ENCODE peak calls at places on chromosome 13, in nine cellular contexts. O is coronary artery; J is CD8-positive, alpha-beta T cell; R is fibroblast of mammary gland; D is DND-41; Q is IMR-90; N is cardiac muscle cell; V is fibroblast of lung; Y is tibial nerve. W is an unnamed sample.

GRCh38 chr13:97329331-97329730 is 104.6 kb upstream of the RAP2A start:
- DNase-seq in O (no peak), J (no peak), R (no peak), D (no peak), Q (peak), N (no peak), V (no peak), Y (no peak), W (peak)

GRCh38 chr13:76680112-76680511 is 206.1 kb downstream of the KCTD12 start:
- DNase-seq in O (no peak), J (no peak), R (no peak), D (no peak), Q (no peak), N (no peak), V (no peak), Y (no peak), W (no peak)

GRCh38 chr13:85019121-85019520 is 780.1 kb downstream of the SLITRK6 start:
- DNase-seq in O (no peak), J (no peak), R (no peak), D (no peak), Q (no peak), N (no peak), V (no peak), Y (no peak), W (no peak)

GRCh38 chr13:91078093-91078679 is 269.3 kb upstream of the MIR17HG start:
- DNase-seq in O (no peak), J (no peak), R (no peak), D (no peak), Q (no peak), N (peak), V (peak), Y (no peak), W (no peak)

GRCh38 chr13:20142019-20142926 is 18.6 kb downstream of the GJA3 start:
- DNase-seq in O (peak), J (no peak), R (no peak), D (no peak), Q (no peak), N (no peak), V (no peak), Y (no peak), W (no peak)

GRCh38 chr13:18962168-18962734 is 219.4 kb downstream of the TUBA3C start:
- DNase-seq in O (no peak), J (no peak), R (no peak), D (no peak), Q (no peak), N (no peak), V (no peak), Y (no peak), W (no peak)

GRCh38 chr13:97385854-97386253 is 48.1 kb upstream of the RAP2A start:
- DNase-seq in O (no peak), J (no peak), R (no peak), D (no peak), Q (no peak), N (no peak), V (no peak), Y (no peak), W (peak)

GRCh38 chr13:111506621-111507020 is 186.2 kb downstream of the TEX29 start:
- DNase-seq in O (no peak), J (no peak), R (no peak), D (no peak), Q (no peak), N (no peak), V (no peak), Y (no peak), W (no peak)

GRCh38 chr13:41015920-41016319 is 3.2 kb downstream of the ELF1 start:
- DNase-seq in O (no peak), J (no peak), R (no peak), D (no peak), Q (no peak), N (no peak), V (no peak), Y (no peak), W (no peak)

GRCh38 chr13:29924482-29924884 is 74.1 kb upstream of the UBL3 start:
- DNase-seq in O (no peak), J (no peak), R (peak), D (no peak), Q (peak), N (no peak), V (peak), Y (no peak), W (peak)

GRCh38 chr13:30829145-30829544 is 76.9 kb upstream of the MEDAG start:
- DNase-seq in O (no peak), J (no peak), R (peak), D (no peak), Q (peak), N (no peak), V (no peak), Y (no peak), W (peak)

DNA sequence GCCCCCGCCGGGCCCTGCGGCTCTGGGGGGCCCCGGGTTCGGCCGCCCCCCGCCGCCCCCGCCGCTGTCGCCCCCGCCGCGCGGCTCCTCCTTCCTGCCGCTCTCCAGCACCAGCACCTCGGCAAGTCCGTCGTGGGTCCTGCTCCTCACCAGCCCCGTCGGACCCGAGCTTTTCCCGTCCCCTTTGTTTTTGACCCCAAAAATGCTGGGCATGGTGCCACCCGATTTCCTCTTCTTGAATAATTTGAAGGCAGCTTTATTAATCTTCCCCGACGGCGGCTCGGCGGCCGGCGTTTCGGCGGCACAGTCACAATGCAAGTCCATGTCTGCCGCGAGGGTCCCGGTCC is 945 bp downstream of the AMER2 start:
- DNase-seq in O (no peak), J (no peak), R (no peak), D (no peak), Q (no peak), N (no peak), V (no peak), Y (no peak), W (no peak)
- H3K4me3 ChIP-seq in O (peak), J (no peak), R (no peak), D (no peak), Q (peak), N (peak), V (peak), Y (peak), W (no peak)

GRCh38 chr13:99916366-99917103 is 55.0 kb downstream of the ZIC5 start:
- DNase-seq in O (no peak), J (no peak), R (peak), D (peak), Q (peak), N (peak), V (peak), Y (no peak), W (peak)
- TF ChIP-seq CTCF in O (peak), J (peak), R (peak), D (peak), Q (peak), N (peak), V (peak), Y (peak), W (peak)

DNA sequence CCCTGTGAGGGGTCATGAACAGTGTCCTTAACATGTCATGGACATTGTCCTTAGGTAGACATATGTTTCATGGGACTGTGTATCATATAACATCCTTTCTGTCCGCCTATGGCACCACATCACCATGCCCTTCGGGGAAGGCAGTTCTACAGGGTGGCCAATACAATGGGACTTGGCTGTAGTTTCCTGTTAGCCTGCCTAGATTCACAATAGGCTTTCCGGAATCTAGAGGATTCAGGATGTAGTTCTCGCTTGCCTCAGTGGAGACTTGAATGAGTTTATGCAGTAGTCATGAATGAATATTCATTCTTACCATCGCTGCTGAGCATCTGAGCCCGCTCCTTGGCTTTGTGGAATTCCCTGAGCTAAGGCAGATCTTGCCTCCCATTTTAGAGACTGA is 100.5 kb downstream of the DNAJC15 start:
- DNase-seq in O (no peak), J (no peak), R (no peak), D (no peak), Q (no peak), N (no peak), V (no peak), Y (no peak), W (no peak)
- H3K4me3 ChIP-seq in O (no peak), J (no peak), R (no peak), D (no peak), Q (no peak), N (no peak), V (no peak), Y (no peak), W (no peak)

DNA sequence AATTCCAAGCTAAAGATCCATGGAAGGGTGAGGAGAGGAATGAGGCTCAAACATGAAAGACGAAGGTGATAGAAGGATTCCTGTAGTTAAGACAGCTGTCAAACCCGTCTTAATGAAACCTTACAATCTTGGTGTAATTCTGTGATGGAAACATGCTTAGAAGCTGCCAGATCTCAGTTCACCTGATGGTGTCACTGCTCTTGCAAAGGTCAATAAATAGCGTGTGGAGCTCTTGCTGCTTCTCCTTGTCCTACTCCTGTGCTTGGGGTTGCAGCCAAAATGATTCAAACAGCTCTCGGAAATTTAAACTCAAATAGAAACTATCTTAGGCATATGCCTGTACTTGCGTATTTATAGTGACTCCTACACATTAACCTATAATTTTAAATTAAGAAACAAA is 1705.0 kb downstream of the OLFM4 start:
- DNase-seq in O (no peak), J (no peak), R (no peak), D (no peak), Q (no peak), N (peak), V (no peak), Y (no peak), W (no peak)
- TF ChIP-seq CTCF in O (no peak), J (no peak), R (no peak), D (no peak), Q (no peak), N (no peak), V (no peak), Y (no peak), W (no peak)

GRCh38 chr13:50911937-50912624 is 2.5 kb downstream of the RNASEH2B start:
- DNase-seq in O (peak), J (peak), R (peak), D (peak), Q (peak), N (peak), V (peak), Y (peak), W (peak)
- H3K4me3 ChIP-seq in O (no peak), J (peak), R (no peak), D (peak), Q (no peak), N (no peak), V (peak), Y (no peak), W (no peak)

GRCh38 chr13:68810660-68811059 is 1297.0 kb upstream of the ATXN8OS start:
- DNase-seq in O (no peak), J (no peak), R (no peak), D (no peak), Q (no peak), N (peak), V (no peak), Y (no peak), W (no peak)
- TF ChIP-seq CTCF in O (no peak), J (no peak), R (no peak), D (peak), Q (no peak), N (no peak), V (no peak), Y (no peak), W (no peak)

W was measured in fibroblast of the aortic adventitia.